ENCODE peak calls at places on chromosomes 3 and 15, in four cellular contexts. Q, M, F and D are unnamed samples.

GRCh38 chr3:135329479-135329878 is 534.4 kb downstream of the EPHB1 start:
- DNase-seq in F (no peak), Q (no peak), M (no peak), D (no peak)

GRCh38 chr3:72133329-72134011 is 348.5 kb upstream of the PROK2 start:
- DNase-seq in Q (no peak), M (no peak), F (no peak), D (no peak)

GRCh38 chr3:197499427-197499826 is 56.3 kb downstream of the BDH1 start:
- DNase-seq in F (peak), M (no peak), Q (no peak), D (no peak)

GRCh38 chr15:77819271-77819806 is 186.6 kb upstream of the LINGO1 start:
- DNase-seq in M (no peak), F (no peak), Q (no peak), D (no peak)

GRCh38 chr15:71899665-71900064 is 89.3 kb downstream of the NR2E3 start:
- DNase-seq in F (no peak), Q (no peak), M (no peak), D (no peak)

GRCh38 chr3:57911588-57911987 is 96.6 kb upstream of the FLNB start:
- DNase-seq in Q (no peak), M (no peak), F (no peak), D (no peak)

GRCh38 chr3:43613980-43614379 is 7.8 kb downstream of the ANO10 start:
- DNase-seq in F (no peak), M (no peak), Q (no peak), D (no peak)

GRCh38 chr15:73052679-73053397 is 575 bp downstream of the NEO1 start:
- DNase-seq in F (no peak), Q (peak), M (peak), D (peak)

GRCh38 chr3:179868715-179869114 is 168.0 kb downstream of the PEX5L start:
- DNase-seq in M (no peak), F (no peak), Q (no peak), D (no peak)

GRCh38 chr3:71744738-71745137 is 8.9 kb upstream of the GPR27 start:
- DNase-seq in F (no peak), Q (no peak), M (no peak), D (no peak)